ENCODE peak calls at places on chromosomes 3 and 15, in ten cellular contexts. One of them, this sample, is unnamed.
A peak's percentile ranks its signal among the peaks of the same experiment; 100 is the strongest.

GRCh38 chr3:128362026-128362965 is 104.4 kb downstream of the DNAJB8 start:
- DNase-seq in HuH-7: no peak
- DNase-seq in amniotic stem cell: no peak
- DNase-seq in Caki2: no peak
- DNase-seq in AG09319: no peak
- DNase-seq in G401: no peak
- DNase-seq in NCI-H2171 treated with DMSO at 0.1 percent for 48 hours: no peak
- DNase-seq in sigmoid colon: no peak
- DNase-seq in stimulated activated CD4-positive, alpha-beta T cell treated with anti-CD3 and anti-CD28 coated beads, Interleukin-1b, Interleukin-23, amount 100 ng/mL, for 4 hours: no peak
- DNase-seq in C1 segment of cervical spinal cord: no peak
- DNase-seq in this sample: no peak

GRCh38 chr3:105965384-105965783 is 96.6 kb upstream of the CBLB start:
- DNase-seq in amniotic stem cell: no peak
- DNase-seq in AG09319: peak; percentile 14
- DNase-seq in NCI-H2171 treated with DMSO at 0.1 percent for 48 hours: no peak
- DNase-seq in G401: peak; percentile 58
- DNase-seq in C1 segment of cervical spinal cord: no peak
- DNase-seq in sigmoid colon: no peak
- DNase-seq in Caki2: peak; percentile 34
- DNase-seq in HuH-7: no peak
- DNase-seq in stimulated activated CD4-positive, alpha-beta T cell treated with anti-CD3 and anti-CD28 coated beads, Interleukin-1b, Interleukin-23, amount 100 ng/mL, for 4 hours: no peak
- DNase-seq in this sample: no peak

GRCh38 chr15:31265871-31266711 is 60.5 kb upstream of the KLF13 start:
- DNase-seq in NCI-H2171 treated with DMSO at 0.1 percent for 48 hours: no peak
- DNase-seq in Caki2: no peak
- DNase-seq in stimulated activated CD4-positive, alpha-beta T cell treated with anti-CD3 and anti-CD28 coated beads, Interleukin-1b, Interleukin-23, amount 100 ng/mL, for 4 hours: peak; percentile 44
- DNase-seq in HuH-7: no peak
- DNase-seq in sigmoid colon: peak; percentile 75
- DNase-seq in G401: no peak
- DNase-seq in AG09319: no peak
- DNase-seq in C1 segment of cervical spinal cord: no peak
- DNase-seq in amniotic stem cell: no peak
- DNase-seq in this sample: no peak

GRCh38 chr15:36075333-36075732 is 504.1 kb upstream of the CDIN1 start:
- DNase-seq in HuH-7: no peak
- DNase-seq in amniotic stem cell: no peak
- DNase-seq in NCI-H2171 treated with DMSO at 0.1 percent for 48 hours: no peak
- DNase-seq in C1 segment of cervical spinal cord: no peak
- DNase-seq in stimulated activated CD4-positive, alpha-beta T cell treated with anti-CD3 and anti-CD28 coated beads, Interleukin-1b, Interleukin-23, amount 100 ng/mL, for 4 hours: no peak
- DNase-seq in sigmoid colon: no peak
- DNase-seq in Caki2: no peak
- DNase-seq in AG09319: peak; percentile 44
- DNase-seq in G401: no peak
- DNase-seq in this sample: no peak

GRCh38 chr15:45161666-45162065 is 26.1 kb downstream of the SHF start:
- DNase-seq in stimulated activated CD4-positive, alpha-beta T cell treated with anti-CD3 and anti-CD28 coated beads, Interleukin-1b, Interleukin-23, amount 100 ng/mL, for 4 hours: no peak
- DNase-seq in NCI-H2171 treated with DMSO at 0.1 percent for 48 hours: no peak
- DNase-seq in sigmoid colon: no peak
- DNase-seq in amniotic stem cell: no peak
- DNase-seq in AG09319: no peak
- DNase-seq in Caki2: no peak
- DNase-seq in G401: no peak
- DNase-seq in HuH-7: no peak
- DNase-seq in C1 segment of cervical spinal cord: no peak
- DNase-seq in this sample: no peak

GRCh38 chr3:192091831-192092230 is 630.9 kb downstream of the PYDC2 start:
- DNase-seq in HuH-7: no peak
- DNase-seq in Caki2: no peak
- DNase-seq in G401: no peak
- DNase-seq in sigmoid colon: no peak
- DNase-seq in amniotic stem cell: no peak
- DNase-seq in stimulated activated CD4-positive, alpha-beta T cell treated with anti-CD3 and anti-CD28 coated beads, Interleukin-1b, Interleukin-23, amount 100 ng/mL, for 4 hours: no peak
- DNase-seq in NCI-H2171 treated with DMSO at 0.1 percent for 48 hours: no peak
- DNase-seq in AG09319: no peak
- DNase-seq in C1 segment of cervical spinal cord: no peak
- DNase-seq in this sample: no peak

GRCh38 chr3:46926871-46927717 is 49.5 kb downstream of the CCDC12 start:
- DNase-seq in HuH-7: no peak
- DNase-seq in C1 segment of cervical spinal cord: peak; percentile 25
- DNase-seq in amniotic stem cell: no peak
- DNase-seq in stimulated activated CD4-positive, alpha-beta T cell treated with anti-CD3 and anti-CD28 coated beads, Interleukin-1b, Interleukin-23, amount 100 ng/mL, for 4 hours: no peak
- DNase-seq in Caki2: no peak
- DNase-seq in G401: no peak
- DNase-seq in NCI-H2171 treated with DMSO at 0.1 percent for 48 hours: no peak
- DNase-seq in AG09319: no peak
- DNase-seq in sigmoid colon: peak; percentile 61
- DNase-seq in this sample: no peak

GRCh38 chr3:140319801-140320200 is 358.1 kb upstream of the TRIM42 start:
- DNase-seq in HuH-7: no peak
- DNase-seq in sigmoid colon: no peak
- DNase-seq in Caki2: no peak
- DNase-seq in stimulated activated CD4-positive, alpha-beta T cell treated with anti-CD3 and anti-CD28 coated beads, Interleukin-1b, Interleukin-23, amount 100 ng/mL, for 4 hours: no peak
- DNase-seq in C1 segment of cervical spinal cord: no peak
- DNase-seq in G401: no peak
- DNase-seq in NCI-H2171 treated with DMSO at 0.1 percent for 48 hours: no peak
- DNase-seq in AG09319: no peak
- DNase-seq in amniotic stem cell: no peak
- DNase-seq in this sample: no peak

GRCh38 chr3:107680698-107681097 is 157.9 kb downstream of the BBX start:
- DNase-seq in Caki2: no peak
- DNase-seq in sigmoid colon: no peak
- DNase-seq in HuH-7: no peak
- DNase-seq in AG09319: no peak
- DNase-seq in C1 segment of cervical spinal cord: no peak
- DNase-seq in G401: no peak
- DNase-seq in amniotic stem cell: no peak
- DNase-seq in stimulated activated CD4-positive, alpha-beta T cell treated with anti-CD3 and anti-CD28 coated beads, Interleukin-1b, Interleukin-23, amount 100 ng/mL, for 4 hours: no peak
- DNase-seq in NCI-H2171 treated with DMSO at 0.1 percent for 48 hours: no peak
- DNase-seq in this sample: no peak

GRCh38 chr15:28264166-28264565 is 57.8 kb downstream of the HERC2 start:
- DNase-seq in C1 segment of cervical spinal cord: no peak
- DNase-seq in G401: no peak
- DNase-seq in AG09319: no peak
- DNase-seq in Caki2: no peak
- DNase-seq in amniotic stem cell: no peak
- DNase-seq in HuH-7: no peak
- DNase-seq in NCI-H2171 treated with DMSO at 0.1 percent for 48 hours: no peak
- DNase-seq in stimulated activated CD4-positive, alpha-beta T cell treated with anti-CD3 and anti-CD28 coated beads, Interleukin-1b, Interleukin-23, amount 100 ng/mL, for 4 hours: no peak
- DNase-seq in sigmoid colon: no peak
- DNase-seq in this sample: no peak

GRCh38 chr3:47410801-47411646 is 30.2 kb downstream of the PTPN23 start:
- DNase-seq in NCI-H2171 treated with DMSO at 0.1 percent for 48 hours: no peak
- DNase-seq in G401: no peak
- DNase-seq in AG09319: no peak
- DNase-seq in HuH-7: no peak
- DNase-seq in sigmoid colon: peak; percentile 65
- DNase-seq in Caki2: no peak
- DNase-seq in C1 segment of cervical spinal cord: no peak
- DNase-seq in amniotic stem cell: no peak
- DNase-seq in stimulated activated CD4-positive, alpha-beta T cell treated with anti-CD3 and anti-CD28 coated beads, Interleukin-1b, Interleukin-23, amount 100 ng/mL, for 4 hours: no peak
- DNase-seq in this sample: no peak

GRCh38 chr3:193148678-193149473 is 92.1 kb upstream of the PLAAT1 start:
- DNase-seq in NCI-H2171 treated with DMSO at 0.1 percent for 48 hours: no peak
- DNase-seq in sigmoid colon: no peak
- DNase-seq in Caki2: no peak
- DNase-seq in AG09319: no peak
- DNase-seq in amniotic stem cell: no peak
- DNase-seq in stimulated activated CD4-positive, alpha-beta T cell treated with anti-CD3 and anti-CD28 coated beads, Interleukin-1b, Interleukin-23, amount 100 ng/mL, for 4 hours: no peak
- DNase-seq in HuH-7: no peak
- DNase-seq in C1 segment of cervical spinal cord: no peak
- DNase-seq in G401: no peak
- DNase-seq in this sample: no peak

GRCh38 chr3:10370429-10370828 is 49.5 kb upstream of the SEC13 start:
- DNase-seq in AG09319: peak; percentile 16
- DNase-seq in NCI-H2171 treated with DMSO at 0.1 percent for 48 hours: no peak
- DNase-seq in G401: peak; percentile 71
- DNase-seq in Caki2: peak; percentile 70
- DNase-seq in sigmoid colon: no peak
- DNase-seq in amniotic stem cell: no peak
- DNase-seq in C1 segment of cervical spinal cord: no peak
- DNase-seq in HuH-7: no peak
- DNase-seq in stimulated activated CD4-positive, alpha-beta T cell treated with anti-CD3 and anti-CD28 coated beads, Interleukin-1b, Interleukin-23, amount 100 ng/mL, for 4 hours: no peak
- DNase-seq in this sample: no peak

GRCh38 chr3:78221300-78221699 is 1181.4 kb downstream of the ROBO2 start:
- DNase-seq in G401: no peak
- DNase-seq in amniotic stem cell: no peak
- DNase-seq in HuH-7: no peak
- DNase-seq in AG09319: no peak
- DNase-seq in stimulated activated CD4-positive, alpha-beta T cell treated with anti-CD3 and anti-CD28 coated beads, Interleukin-1b, Interleukin-23, amount 100 ng/mL, for 4 hours: no peak
- DNase-seq in sigmoid colon: no peak
- DNase-seq in Caki2: no peak
- DNase-seq in NCI-H2171 treated with DMSO at 0.1 percent for 48 hours: no peak
- DNase-seq in C1 segment of cervical spinal cord: no peak
- DNase-seq in this sample: no peak

GRCh38 chr15:40764766-40765136 is 883 bp downstream of the GCHFR start:
- DNase-seq in Caki2: no peak
- DNase-seq in C1 segment of cervical spinal cord: peak; percentile 4
- DNase-seq in NCI-H2171 treated with DMSO at 0.1 percent for 48 hours: no peak
- DNase-seq in AG09319: no peak
- DNase-seq in HuH-7: no peak
- DNase-seq in stimulated activated CD4-positive, alpha-beta T cell treated with anti-CD3 and anti-CD28 coated beads, Interleukin-1b, Interleukin-23, amount 100 ng/mL, for 4 hours: no peak
- DNase-seq in amniotic stem cell: no peak
- DNase-seq in G401: no peak
- DNase-seq in sigmoid colon: no peak
- DNase-seq in this sample: no peak

GRCh38 chr3:72385172-72385571 is 463.1 kb downstream of the SHQ1 start:
- DNase-seq in AG09319: no peak
- DNase-seq in sigmoid colon: no peak
- DNase-seq in amniotic stem cell: no peak
- DNase-seq in NCI-H2171 treated with DMSO at 0.1 percent for 48 hours: no peak
- DNase-seq in Caki2: no peak
- DNase-seq in HuH-7: no peak
- DNase-seq in C1 segment of cervical spinal cord: no peak
- DNase-seq in stimulated activated CD4-positive, alpha-beta T cell treated with anti-CD3 and anti-CD28 coated beads, Interleukin-1b, Interleukin-23, amount 100 ng/mL, for 4 hours: no peak
- DNase-seq in G401: no peak
- DNase-seq in this sample: no peak

GRCh38 chr15:80693682-80694623 is 1.2 kb upstream of the ABHD17C start:
- DNase-seq in Caki2: peak; percentile 23
- DNase-seq in NCI-H2171 treated with DMSO at 0.1 percent for 48 hours: peak; percentile 55
- DNase-seq in amniotic stem cell: no peak
- DNase-seq in sigmoid colon: no peak
- DNase-seq in G401: peak; percentile 59
- DNase-seq in stimulated activated CD4-positive, alpha-beta T cell treated with anti-CD3 and anti-CD28 coated beads, Interleukin-1b, Interleukin-23, amount 100 ng/mL, for 4 hours: no peak
- DNase-seq in AG09319: no peak
- DNase-seq in HuH-7: peak; percentile 24
- DNase-seq in C1 segment of cervical spinal cord: no peak
- DNase-seq in this sample: no peak

GRCh38 chr3:126245811-126246727 is 65.7 kb upstream of the ALDH1L1 start:
- DNase-seq in amniotic stem cell: peak; percentile 22
- DNase-seq in HuH-7: peak; percentile 72
- DNase-seq in AG09319: peak; percentile 30
- DNase-seq in C1 segment of cervical spinal cord: peak; percentile 28
- DNase-seq in sigmoid colon: peak; percentile 82
- DNase-seq in Caki2: no peak
- DNase-seq in G401: peak; percentile 51
- DNase-seq in stimulated activated CD4-positive, alpha-beta T cell treated with anti-CD3 and anti-CD28 coated beads, Interleukin-1b, Interleukin-23, amount 100 ng/mL, for 4 hours: no peak
- DNase-seq in NCI-H2171 treated with DMSO at 0.1 percent for 48 hours: peak; percentile 33
- DNase-seq in this sample: peak; percentile 43

GRCh38 chr3:127694467-127695215 is 21.9 kb downstream of the ABTB1 start:
- DNase-seq in NCI-H2171 treated with DMSO at 0.1 percent for 48 hours: peak; percentile 52
- DNase-seq in HuH-7: no peak
- DNase-seq in C1 segment of cervical spinal cord: no peak
- DNase-seq in amniotic stem cell: no peak
- DNase-seq in Caki2: peak; percentile 57
- DNase-seq in G401: peak; percentile 91
- DNase-seq in stimulated activated CD4-positive, alpha-beta T cell treated with anti-CD3 and anti-CD28 coated beads, Interleukin-1b, Interleukin-23, amount 100 ng/mL, for 4 hours: peak; percentile 13
- DNase-seq in sigmoid colon: no peak
- DNase-seq in AG09319: no peak
- DNase-seq in this sample: peak; percentile 87

GRCh38 chr3:187946981-187947380 is 201.7 kb upstream of the BCL6 start:
- DNase-seq in Caki2: no peak
- DNase-seq in C1 segment of cervical spinal cord: no peak
- DNase-seq in amniotic stem cell: no peak
- DNase-seq in NCI-H2171 treated with DMSO at 0.1 percent for 48 hours: no peak
- DNase-seq in sigmoid colon: no peak
- DNase-seq in stimulated activated CD4-positive, alpha-beta T cell treated with anti-CD3 and anti-CD28 coated beads, Interleukin-1b, Interleukin-23, amount 100 ng/mL, for 4 hours: no peak
- DNase-seq in AG09319: no peak
- DNase-seq in HuH-7: no peak
- DNase-seq in G401: peak; percentile 79
- DNase-seq in this sample: no peak

GRCh38 chr15:29141206-29141907 is 128.3 kb downstream of the NSMCE3 start:
- DNase-seq in Caki2: no peak
- DNase-seq in AG09319: no peak
- DNase-seq in NCI-H2171 treated with DMSO at 0.1 percent for 48 hours: no peak
- DNase-seq in C1 segment of cervical spinal cord: no peak
- DNase-seq in sigmoid colon: no peak
- DNase-seq in stimulated activated CD4-positive, alpha-beta T cell treated with anti-CD3 and anti-CD28 coated beads, Interleukin-1b, Interleukin-23, amount 100 ng/mL, for 4 hours: no peak
- DNase-seq in HuH-7: no peak
- DNase-seq in G401: no peak
- DNase-seq in amniotic stem cell: no peak
- DNase-seq in this sample: no peak

GRCh38 chr15:37792351-37792750 is 142.1 kb upstream of the TMCO5A start:
- DNase-seq in G401: no peak
- DNase-seq in stimulated activated CD4-positive, alpha-beta T cell treated with anti-CD3 and anti-CD28 coated beads, Interleukin-1b, Interleukin-23, amount 100 ng/mL, for 4 hours: no peak
- DNase-seq in NCI-H2171 treated with DMSO at 0.1 percent for 48 hours: no peak
- DNase-seq in AG09319: no peak
- DNase-seq in Caki2: no peak
- DNase-seq in HuH-7: no peak
- DNase-seq in amniotic stem cell: no peak
- DNase-seq in sigmoid colon: no peak
- DNase-seq in C1 segment of cervical spinal cord: no peak
- DNase-seq in this sample: no peak

GRCh38 chr3:153244961-153245360 is 82.9 kb downstream of the RAP2B start:
- DNase-seq in stimulated activated CD4-positive, alpha-beta T cell treated with anti-CD3 and anti-CD28 coated beads, Interleukin-1b, Interleukin-23, amount 100 ng/mL, for 4 hours: no peak
- DNase-seq in AG09319: no peak
- DNase-seq in sigmoid colon: no peak
- DNase-seq in C1 segment of cervical spinal cord: no peak
- DNase-seq in amniotic stem cell: no peak
- DNase-seq in Caki2: no peak
- DNase-seq in HuH-7: no peak
- DNase-seq in G401: no peak
- DNase-seq in NCI-H2171 treated with DMSO at 0.1 percent for 48 hours: no peak
- DNase-seq in this sample: no peak

GRCh38 chr3:95629802-95630201 is 1184.6 kb upstream of the EPHA6 start:
- DNase-seq in HuH-7: no peak
- DNase-seq in NCI-H2171 treated with DMSO at 0.1 percent for 48 hours: no peak
- DNase-seq in AG09319: no peak
- DNase-seq in Caki2: no peak
- DNase-seq in C1 segment of cervical spinal cord: no peak
- DNase-seq in amniotic stem cell: no peak
- DNase-seq in sigmoid colon: no peak
- DNase-seq in G401: no peak
- DNase-seq in stimulated activated CD4-positive, alpha-beta T cell treated with anti-CD3 and anti-CD28 coated beads, Interleukin-1b, Interleukin-23, amount 100 ng/mL, for 4 hours: no peak
- DNase-seq in this sample: no peak

GRCh38 chr3:99542771-99543518 is 95.4 kb upstream of the COL8A1 start:
- DNase-seq in sigmoid colon: no peak
- DNase-seq in stimulated activated CD4-positive, alpha-beta T cell treated with anti-CD3 and anti-CD28 coated beads, Interleukin-1b, Interleukin-23, amount 100 ng/mL, for 4 hours: no peak
- DNase-seq in Caki2: no peak
- DNase-seq in C1 segment of cervical spinal cord: no peak
- DNase-seq in HuH-7: no peak
- DNase-seq in NCI-H2171 treated with DMSO at 0.1 percent for 48 hours: no peak
- DNase-seq in amniotic stem cell: no peak
- DNase-seq in AG09319: no peak
- DNase-seq in G401: no peak
- DNase-seq in this sample: no peak